ENCODE peak calls at places on chromosomes 1 and 21, in four cellular contexts. One of them, this sample, is unnamed.

GRCh38 chr1:236103646-236104218 is 38.6 kb upstream of the GPR137B start:
- DNase-seq in LHCN-M2: peak
- DNase-seq in uterus: peak
- DNase-seq in activated CD4-positive, alpha-beta T cell treated with anti-CD3 and anti-CD28 coated beads for 48 hours: peak
- DNase-seq in this sample: peak

GRCh38 chr1:54604051-54604450 is 19.3 kb downstream of the FAM151A start:
- DNase-seq in LHCN-M2: no peak
- DNase-seq in activated CD4-positive, alpha-beta T cell treated with anti-CD3 and anti-CD28 coated beads for 48 hours: no peak
- DNase-seq in uterus: no peak
- DNase-seq in this sample: no peak

GRCh38 chr1:230348386-230349022 is 77.6 kb downstream of the PGBD5 start:
- DNase-seq in activated CD4-positive, alpha-beta T cell treated with anti-CD3 and anti-CD28 coated beads for 48 hours: no peak
- DNase-seq in uterus: no peak
- DNase-seq in LHCN-M2: no peak
- DNase-seq in this sample: no peak

GRCh38 chr1:13732971-13733667 is 33.1 kb downstream of the PRDM2 start:
- DNase-seq in LHCN-M2: no peak
- DNase-seq in uterus: no peak
- DNase-seq in activated CD4-positive, alpha-beta T cell treated with anti-CD3 and anti-CD28 coated beads for 48 hours: peak
- DNase-seq in this sample: no peak

GRCh38 chr1:227429447-227430359 is 111.4 kb upstream of the CDC42BPA start:
- DNase-seq in LHCN-M2: peak
- DNase-seq in uterus: no peak
- DNase-seq in activated CD4-positive, alpha-beta T cell treated with anti-CD3 and anti-CD28 coated beads for 48 hours: no peak
- DNase-seq in this sample: peak

GRCh38 chr1:41890841-41891311 is 27.8 kb downstream of the HIVEP3 start:
- DNase-seq in uterus: no peak
- DNase-seq in activated CD4-positive, alpha-beta T cell treated with anti-CD3 and anti-CD28 coated beads for 48 hours: no peak
- DNase-seq in LHCN-M2: no peak
- DNase-seq in this sample: no peak

GRCh38 chr21:29297483-29298347 is 1.0 kb upstream of the BACH1 start:
- DNase-seq in LHCN-M2: no peak
- DNase-seq in activated CD4-positive, alpha-beta T cell treated with anti-CD3 and anti-CD28 coated beads for 48 hours: no peak
- DNase-seq in uterus: no peak
- DNase-seq in this sample: no peak

GRCh38 chr21:15896501-15896900 is 166.7 kb downstream of the USP25 start:
- DNase-seq in uterus: no peak
- DNase-seq in activated CD4-positive, alpha-beta T cell treated with anti-CD3 and anti-CD28 coated beads for 48 hours: no peak
- DNase-seq in LHCN-M2: no peak
- DNase-seq in this sample: no peak

GRCh38 chr1:17059391-17060128 is 5.7 kb upstream of the SDHB start:
- DNase-seq in activated CD4-positive, alpha-beta T cell treated with anti-CD3 and anti-CD28 coated beads for 48 hours: peak
- DNase-seq in LHCN-M2: peak
- DNase-seq in uterus: peak
- DNase-seq in this sample: peak

GRCh38 chr1:74343191-74343590 is 108.0 kb downstream of the TNNI3K start:
- DNase-seq in LHCN-M2: no peak
- DNase-seq in activated CD4-positive, alpha-beta T cell treated with anti-CD3 and anti-CD28 coated beads for 48 hours: no peak
- DNase-seq in uterus: peak
- DNase-seq in this sample: no peak

GRCh38 chr1:96481410-96481809 is 240.2 kb upstream of the PTBP2 start:
- DNase-seq in uterus: no peak
- DNase-seq in LHCN-M2: no peak
- DNase-seq in activated CD4-positive, alpha-beta T cell treated with anti-CD3 and anti-CD28 coated beads for 48 hours: no peak
- DNase-seq in this sample: no peak

GRCh38 chr1:116581323-116581885 is 10.6 kb upstream of the CD58 start:
- DNase-seq in activated CD4-positive, alpha-beta T cell treated with anti-CD3 and anti-CD28 coated beads for 48 hours: no peak
- DNase-seq in uterus: no peak
- DNase-seq in LHCN-M2: no peak
- DNase-seq in this sample: no peak

GRCh38 chr1:240258910-240259309 is 167.2 kb downstream of the FMN2 start:
- DNase-seq in LHCN-M2: peak
- DNase-seq in uterus: no peak
- DNase-seq in activated CD4-positive, alpha-beta T cell treated with anti-CD3 and anti-CD28 coated beads for 48 hours: no peak
- DNase-seq in this sample: peak

GRCh38 chr1:60835649-60836048 is 246.7 kb upstream of the NFIA start:
- DNase-seq in activated CD4-positive, alpha-beta T cell treated with anti-CD3 and anti-CD28 coated beads for 48 hours: no peak
- DNase-seq in uterus: no peak
- DNase-seq in LHCN-M2: no peak
- DNase-seq in this sample: no peak

GRCh38 chr1:221891708-221892107 is 149.8 kb upstream of the DUSP10 start:
- DNase-seq in LHCN-M2: peak
- DNase-seq in uterus: no peak
- DNase-seq in activated CD4-positive, alpha-beta T cell treated with anti-CD3 and anti-CD28 coated beads for 48 hours: no peak
- DNase-seq in this sample: no peak

GRCh38 chr1:66412689-66413088 is 121.3 kb upstream of the SGIP1 start:
- DNase-seq in LHCN-M2: no peak
- DNase-seq in uterus: no peak
- DNase-seq in activated CD4-positive, alpha-beta T cell treated with anti-CD3 and anti-CD28 coated beads for 48 hours: no peak
- DNase-seq in this sample: no peak